ENCODE peak calls at places on chromosomes 2 and 18, in five cellular contexts. U is IMR-90, A is HepG2, C is K562, T is H1. P is an unnamed sample.

GRCh38 chr2:240418311-240418710 is 17.2 kb upstream of the GPC1 start:
- DNase-seq in U (no peak), A (no peak), C (no peak), T (no peak), P (no peak)

GRCh38 chr2:212723226-212723625 is 184.6 kb upstream of the ERBB4 start:
- DNase-seq in U (peak), A (no peak), C (no peak), T (no peak), P (no peak)

GRCh38 chr2:156191547-156191946 is 141.0 kb downstream of the NR4A2 start:
- DNase-seq in U (no peak), A (no peak), C (no peak), T (no peak), P (no peak)

GRCh38 chr2:29607025-29607424 is 314.4 kb downstream of the ALK start:
- DNase-seq in U (no peak), A (no peak), C (no peak), T (no peak), P (no peak)

GRCh38 chr2:169116307-169116706 is 46.9 kb downstream of the DHRS9 start:
- DNase-seq in U (no peak), A (no peak), C (no peak), T (no peak), P (no peak)

GRCh38 chr2:218396688-218397501 is 2.8 kb upstream of the CTDSP1 start:
- DNase-seq in U (peak), A (peak), C (no peak), T (no peak), P (peak)

GRCh38 chr2:65431417-65432226 is 777 bp downstream of the SPRED2 start:
- DNase-seq in U (peak), A (peak), C (no peak), T (no peak), P (peak)

GRCh38 chr2:223995569-223995968 is 38.3 kb downstream of the MRPL44 start:
- DNase-seq in U (peak), A (peak), C (no peak), T (no peak), P (no peak)

GRCh38 chr18:50275503-50276036 is 5.8 kb downstream of the MBD1 start:
- DNase-seq in U (no peak), A (no peak), C (no peak), T (no peak), P (no peak)

GRCh38 chr2:230793573-230794359 is 71.0 kb upstream of the ITM2C start:
- DNase-seq in U (peak), A (no peak), C (no peak), T (no peak), P (peak)

GRCh38 chr2:190766581-190766980 is 114.0 kb upstream of the GLS start:
- DNase-seq in U (no peak), A (no peak), C (no peak), T (no peak), P (no peak)

GRCh38 chr2:231088779-231089178 is 32.1 kb downstream of the PSMD1 start:
- DNase-seq in U (no peak), A (no peak), C (no peak), T (no peak), P (no peak)

GRCh38 chr2:121211251-121211650 is 73.8 kb downstream of the TFCP2L1 start:
- DNase-seq in U (no peak), A (no peak), C (no peak), T (no peak), P (no peak)

DNA sequence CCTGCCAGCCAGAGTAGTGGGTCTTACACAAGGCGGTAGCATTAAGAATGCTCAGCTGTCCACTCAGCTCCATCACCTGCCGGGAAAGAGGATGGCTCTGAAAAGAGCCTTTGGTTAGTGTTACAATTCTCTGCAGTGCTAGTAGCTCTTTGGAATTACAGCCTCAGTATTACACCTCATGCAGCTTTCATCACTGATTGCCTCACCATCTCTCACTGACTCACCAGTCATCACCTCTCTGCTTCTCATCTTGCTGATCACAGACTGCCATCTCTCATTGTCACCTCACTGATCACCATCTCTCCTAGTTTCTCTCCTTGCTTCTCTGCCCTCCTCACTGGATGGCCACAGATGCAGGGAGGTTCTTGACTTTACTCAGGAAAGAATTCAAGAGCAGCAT is 573.5 kb upstream of the SETBP1 start:
- DNase-seq in U (no peak), A (no peak), C (no peak), T (no peak), P (no peak)
- TF ChIP-seq MAFK in U (no peak), A (no peak), C (no peak), T (no peak), P (no peak)

DNA sequence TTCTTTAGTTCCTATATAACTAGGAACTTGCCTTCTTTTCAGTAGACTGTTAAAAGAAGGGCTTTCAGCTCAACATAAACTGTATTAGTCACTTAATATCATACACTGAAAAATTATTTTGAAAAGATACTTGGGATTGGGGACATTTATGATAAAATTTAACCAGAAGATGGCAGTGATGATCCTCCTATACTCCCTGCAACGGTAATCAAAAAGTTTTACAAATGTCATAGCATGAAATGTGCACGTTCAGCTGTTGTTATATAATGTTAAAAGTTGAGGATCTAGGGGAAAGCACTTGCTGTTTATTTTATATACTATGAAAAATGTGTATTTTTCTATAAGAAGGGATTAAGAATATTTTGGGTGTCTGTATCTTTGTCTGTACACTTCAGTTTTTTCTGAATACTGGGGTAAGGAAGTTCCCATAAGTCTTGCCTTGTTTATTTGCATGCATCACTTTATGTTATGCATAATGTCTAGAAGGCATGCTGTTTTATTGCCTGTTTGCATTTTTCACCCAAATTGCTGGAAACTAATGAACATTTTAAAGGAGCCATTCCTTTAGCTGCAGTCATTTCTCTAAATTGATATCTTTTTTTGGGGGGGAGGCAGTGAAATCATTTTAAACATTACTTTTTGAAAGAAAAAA is 19.0 kb downstream of the DYNC1I2 start:
- DNase-seq in U (peak), A (peak), C (peak), T (no peak), P (peak)
- TF ChIP-seq MAFK in U (peak), A (peak), C (no peak), T (no peak), P (no peak)

GRCh38 chr2:69926849-69927515 is 12.1 kb downstream of the MXD1 start:
- DNase-seq in U (peak), A (peak), C (no peak), T (no peak), P (no peak)
- TF ChIP-seq MAFK in U (no peak), A (no peak), C (no peak), T (no peak), P (no peak)

DNA sequence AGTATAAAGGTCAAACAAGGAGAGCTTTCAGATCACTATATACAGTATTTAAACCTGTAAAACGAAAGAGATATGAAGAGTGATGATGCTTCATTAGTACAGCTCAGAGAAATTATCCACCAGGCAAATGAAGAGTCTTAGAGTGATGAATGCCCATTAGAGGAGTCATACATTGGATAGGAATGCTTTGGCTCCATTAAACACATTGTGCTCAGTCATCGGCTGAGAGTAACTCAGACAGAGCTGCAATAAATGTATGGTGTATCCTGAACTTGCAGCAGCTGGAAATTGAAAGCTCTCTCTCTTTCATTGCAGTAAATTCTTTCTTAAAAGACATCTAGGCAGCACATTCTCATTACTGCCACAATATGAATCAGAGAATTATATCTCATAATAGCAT is 340.8 kb upstream of the SPHKAP start:
- DNase-seq in U (peak), A (no peak), C (no peak), T (no peak), P (no peak)
- TF ChIP-seq MAFK in U (no peak), A (no peak), C (no peak), T (no peak), P (no peak)

P was measured in A549.